ENCODE peak calls at places on chromosomes 3 and 15, in four cellular contexts. B, Y, O and S are unnamed samples.

GRCh38 chr3:159850481-159850880 is 138.2 kb upstream of the IL12A start:
- DNase-seq in Y (no peak), O (no peak), B (no peak), S (no peak)

GRCh38 chr3:24435581-24435980 is 59.1 kb downstream of the THRB start:
- DNase-seq in B (no peak), O (no peak), Y (no peak), S (no peak)

GRCh38 chr3:14222457-14222856 is 43.8 kb downstream of the LSM3 start:
- DNase-seq in Y (no peak), O (no peak), B (no peak), S (no peak)

GRCh38 chr3:117439812-117440211 is 730.2 kb downstream of the TUSC7 start:
- DNase-seq in O (no peak), Y (no peak), B (peak), S (peak)

GRCh38 chr3:171844873-171845272 is 1.7 kb downstream of the TMEM212 start:
- DNase-seq in Y (no peak), B (no peak), O (no peak), S (no peak)

GRCh38 chr15:100318880-100319279 is 22.9 kb downstream of the ADAMTS17 start:
- DNase-seq in O (no peak), B (no peak), Y (no peak), S (no peak)

GRCh38 chr3:82202254-82202653 is 440.8 kb upstream of the GBE1 start:
- DNase-seq in B (no peak), O (no peak), Y (no peak), S (no peak)

GRCh38 chr3:195184716-195185421 is 86.1 kb downstream of the XXYLT1 start:
- DNase-seq in O (no peak), Y (no peak), B (no peak), S (no peak)

GRCh38 chr3:71180524-71180923 is 403.0 kb downstream of the FOXP1 start:
- DNase-seq in B (no peak), O (no peak), Y (no peak), S (no peak)

GRCh38 chr15:48112242-48112641 is 8.5 kb upstream of the SLC24A5 start:
- DNase-seq in B (peak), Y (no peak), O (no peak), S (peak)

GRCh38 chr3:136134091-136134490 is 62.0 kb downstream of the MSL2 start:
- DNase-seq in O (no peak), B (no peak), Y (no peak), S (no peak)

GRCh38 chr3:149224736-149225594 is 3.3 kb upstream of the CP start:
- DNase-seq in O (peak), Y (no peak), B (peak), S (peak)

GRCh38 chr15:87816811-87817210 is 439.7 kb downstream of the NTRK3 start:
- DNase-seq in Y (no peak), B (peak), O (peak), S (no peak)

GRCh38 chr3:37862219-37862711 is 585 bp downstream of the CTDSPL start:
- DNase-seq in Y (no peak), O (no peak), B (no peak), S (peak)

GRCh38 chr15:28984421-28985375 is 98.9 kb downstream of the APBA2 start:
- DNase-seq in O (no peak), B (no peak), Y (no peak), S (no peak)

GRCh38 chr15:34795267-34796081 is at the start of gene ACTC1:
- DNase-seq in O (no peak), Y (no peak), B (no peak), S (no peak)

GRCh38 chr3:56878046-56878445 is 76.3 kb upstream of the ARHGEF3 start:
- DNase-seq in Y (no peak), B (no peak), O (no peak), S (no peak)

GRCh38 chr3:31917303-31917903 is 63.7 kb downstream of the OSBPL10 start:
- DNase-seq in Y (no peak), B (no peak), O (no peak), S (peak)

GRCh38 chr3:48664313-48664644 is 1.6 kb upstream of the CELSR3 start:
- DNase-seq in O (no peak), B (no peak), Y (no peak), S (no peak)

GRCh38 chr3:182795383-182795782 is 2.1 kb downstream of the ATP11B start:
- DNase-seq in B (no peak), Y (no peak), O (no peak), S (peak)

GRCh38 chr3:136893848-136894443 is 31.9 kb downstream of the NCK1 start:
- DNase-seq in O (peak), B (peak), Y (no peak), S (no peak)

GRCh38 chr3:45123841-45124269 is 22.3 kb downstream of the CDCP1 start:
- DNase-seq in O (peak), B (no peak), Y (no peak), S (peak)

GRCh38 chr15:55741592-55742497 is 1.1 kb downstream of the PRTG start:
- DNase-seq in O (no peak), B (no peak), Y (no peak), S (no peak)

GRCh38 chr3:195929452-195929851 is 21.1 kb upstream of the TNK2 start:
- DNase-seq in O (no peak), Y (no peak), B (no peak), S (no peak)

GRCh38 chr3:21377366-21377765 is 373.6 kb downstream of the ZNF385D start:
- DNase-seq in B (no peak), O (no peak), Y (no peak), S (no peak)

GRCh38 chr3:66863205-66864135 is 134.6 kb upstream of the KBTBD8 start:
- DNase-seq in B (no peak), Y (no peak), O (no peak), S (no peak)

GRCh38 chr15:75532413-75533250 is 46.5 kb downstream of the PTPN9 start:
- DNase-seq in Y (no peak), O (peak), B (peak), S (peak)

GRCh38 chr3:57068437-57069089 is 8.1 kb downstream of the SPATA12 start:
- DNase-seq in Y (no peak), O (peak), B (peak), S (peak)